ENCODE peak calls at places on chromosome 1, in eight cellular contexts. B, H, D, S, F, O, Z and Q are unnamed samples.

GRCh38 chr1:94745742-94746141 is 74.4 kb upstream of the SLC44A3 start:
- DNase-seq in B (no peak), H (no peak), D (no peak), S (no peak), F (no peak), O (no peak), Z (no peak), Q (no peak)

GRCh38 chr1:87291107-87291506 is 37.6 kb upstream of the LMO4 start:
- DNase-seq in B (peak; percentile 38), H (peak; percentile 44), D (no peak), S (no peak), F (no peak), O (no peak), Z (no peak), Q (no peak)

GRCh38 chr1:117237701-117238413 is 27.1 kb upstream of the VTCN1 start:
- DNase-seq in B (no peak), H (no peak), D (peak; percentile 40), S (no peak), F (no peak), O (peak; percentile 9), Z (no peak), Q (no peak)

GRCh38 chr1:204677864-204678263 is 7.7 kb downstream of the LRRN2 start:
- DNase-seq in B (no peak), H (no peak), D (no peak), S (no peak), F (no peak), O (no peak), Z (no peak), Q (no peak)

GRCh38 chr1:77370588-77371306 is 88.9 kb downstream of the AK5 start:
- DNase-seq in B (peak; percentile 84), H (peak; percentile 80), D (peak; percentile 58), S (no peak), F (no peak), O (peak; percentile 94), Z (no peak), Q (no peak)

GRCh38 chr1:158101455-158101854 is 79.2 kb upstream of the CD1D start:
- DNase-seq in B (no peak), H (no peak), D (no peak), S (no peak), F (no peak), O (no peak), Z (no peak), Q (no peak)

GRCh38 chr1:228085287-228085926 is 2.9 kb downstream of the ARF1 start:
- DNase-seq in B (peak; percentile 88), H (peak; percentile 40), D (peak; percentile 57), S (no peak), F (no peak), O (peak; percentile 83), Z (no peak), Q (no peak)

GRCh38 chr1:232305020-232305419 is 324.9 kb downstream of the SIPA1L2 start:
- DNase-seq in B (no peak), H (no peak), D (no peak), S (no peak), F (no peak), O (no peak), Z (no peak), Q (no peak)

GRCh38 chr1:159946242-159947187 is 1.1 kb upstream of the IGSF9 start:
- DNase-seq in B (peak; percentile 19), H (no peak), D (no peak), S (no peak), F (no peak), O (no peak), Z (no peak), Q (no peak)

GRCh38 chr1:200867018-200867811 is 5.6 kb upstream of the GPR25 start:
- DNase-seq in B (peak; percentile 39), H (no peak), D (no peak), S (no peak), F (no peak), O (peak; percentile 21), Z (no peak), Q (peak; percentile 25)

GRCh38 chr1:200857804-200858203 is 15.0 kb upstream of the GPR25 start:
- DNase-seq in B (no peak), H (no peak), D (no peak), S (no peak), F (no peak), O (peak; percentile 13), Z (no peak), Q (no peak)

GRCh38 chr1:200866521-200866920 is 6.3 kb upstream of the GPR25 start:
- DNase-seq in B (peak; percentile 58), H (no peak), D (no peak), S (no peak), F (no peak), O (peak; percentile 15), Z (peak; percentile 82), Q (peak; percentile 80)

GRCh38 chr1:200861937-200862647 is 10.7 kb upstream of the GPR25 start:
- DNase-seq in B (no peak), H (no peak), D (no peak), S (no peak), F (no peak), O (no peak), Z (peak; percentile 40), Q (peak; percentile 38)

GRCh38 chr1:200862713-200863415 is 9.9 kb upstream of the GPR25 start:
- DNase-seq in B (peak; percentile 23), H (no peak), D (no peak), S (no peak), F (no peak), O (no peak), Z (no peak), Q (no peak)
- TF ChIP-seq CTCF in B (no peak), H (no peak), D (no peak), S (no peak), F (no peak), O (no peak), Z (no peak), Q (no peak)

DNA sequence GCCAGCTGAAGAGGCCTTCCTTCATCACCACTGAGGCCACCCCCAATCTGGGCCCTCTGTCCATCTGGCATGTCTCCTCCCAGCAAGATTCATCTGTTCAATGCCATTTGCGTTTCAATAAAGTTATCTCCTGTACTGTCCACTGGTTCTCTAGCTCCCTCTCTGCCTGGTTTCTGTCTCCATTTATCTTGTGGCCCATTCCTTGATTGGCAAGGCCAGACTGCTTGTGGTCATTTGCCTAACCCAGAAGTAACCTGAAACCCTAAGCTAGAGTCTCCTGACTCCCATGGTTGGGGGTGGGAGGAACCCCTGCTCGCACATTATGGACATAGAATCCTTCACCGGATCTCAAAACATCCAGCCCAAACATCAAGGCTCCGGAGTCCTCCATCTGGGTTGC is 2.1 kb upstream of the IPO9 start:
- DNase-seq in B (peak; percentile 71), H (no peak), D (peak; percentile 14), S (no peak), F (no peak), O (peak; percentile 47), Z (no peak), Q (no peak)
- TF ChIP-seq CTCF in B (no peak), H (no peak), D (no peak), S (no peak), F (no peak), O (no peak), Z (no peak), Q (no peak)

DNA sequence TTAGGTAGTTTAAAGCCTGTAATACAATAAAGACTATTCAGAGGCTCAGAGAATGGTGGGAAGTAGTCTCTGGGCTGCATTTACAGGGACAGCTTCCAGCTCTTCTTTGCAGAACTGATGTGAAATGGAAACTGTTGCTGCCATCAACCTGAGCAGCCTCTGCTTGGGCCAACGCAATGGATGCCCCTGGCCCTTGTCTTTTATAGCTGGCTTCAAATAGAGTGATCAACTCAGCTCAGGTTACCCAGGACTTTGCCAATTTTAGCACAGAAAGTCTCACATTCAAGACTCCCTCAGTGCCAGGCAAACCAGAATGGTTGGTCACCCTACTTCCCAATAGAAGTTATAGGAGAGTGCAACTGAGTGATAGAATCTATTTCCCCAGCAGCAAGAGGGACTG is 18.1 kb upstream of the GALNT2 start:
- DNase-seq in B (no peak), H (no peak), D (no peak), S (no peak), F (no peak), O (no peak), Z (no peak), Q (no peak)
- TF ChIP-seq CTCF in B (no peak), H (no peak), D (no peak), S (no peak), F (no peak), O (no peak), Z (no peak), Q (no peak)

GRCh38 chr1:27584453-27584852 is 19.5 kb downstream of the AHDC1 start:
- DNase-seq in B (no peak), H (no peak), D (no peak), S (no peak), F (no peak), O (no peak), Z (no peak), Q (no peak)

GRCh38 chr1:27583479-27583878 is 20.5 kb downstream of the AHDC1 start:
- DNase-seq in B (no peak), H (no peak), D (no peak), S (no peak), F (no peak), O (no peak), Z (no peak), Q (no peak)

GRCh38 chr1:27585684-27586083 is 18.3 kb downstream of the AHDC1 start:
- DNase-seq in B (no peak), H (no peak), D (no peak), S (no peak), F (no peak), O (no peak), Z (no peak), Q (no peak)

GRCh38 chr1:27577504-27578188 is 26.3 kb downstream of the AHDC1 start:
- DNase-seq in B (peak; percentile 44), H (no peak), D (no peak), S (no peak), F (no peak), O (peak; percentile 28), Z (no peak), Q (no peak)

DNA sequence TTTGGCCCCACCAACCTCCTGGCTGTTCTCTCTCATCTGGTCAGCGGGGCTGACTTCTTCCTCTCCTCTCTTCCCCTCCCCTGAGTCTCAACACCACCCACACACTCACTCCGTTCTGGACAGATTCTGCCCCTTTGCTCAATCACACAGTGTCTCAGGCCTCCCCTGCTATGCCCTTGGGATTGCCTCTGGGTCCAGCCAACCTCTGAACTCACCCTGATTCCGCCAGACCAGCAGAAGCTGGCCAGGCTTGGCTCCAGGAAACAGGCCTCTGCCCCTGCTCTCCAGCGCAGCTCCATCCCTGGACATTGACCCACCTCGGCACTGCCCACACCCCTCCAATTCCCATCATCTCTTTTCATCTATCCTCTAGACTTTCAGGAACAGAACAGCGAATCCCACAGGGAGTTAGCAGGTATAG is 22.1 kb downstream of the AHDC1 start:
- DNase-seq in B (peak; percentile 45), H (no peak), D (no peak), S (no peak), F (no peak), O (no peak), Z (no peak), Q (no peak)
- TF ChIP-seq CTCF in B (no peak), H (no peak), D (no peak), S (no peak), F (no peak), O (no peak), Z (no peak), Q (no peak)

DNA sequence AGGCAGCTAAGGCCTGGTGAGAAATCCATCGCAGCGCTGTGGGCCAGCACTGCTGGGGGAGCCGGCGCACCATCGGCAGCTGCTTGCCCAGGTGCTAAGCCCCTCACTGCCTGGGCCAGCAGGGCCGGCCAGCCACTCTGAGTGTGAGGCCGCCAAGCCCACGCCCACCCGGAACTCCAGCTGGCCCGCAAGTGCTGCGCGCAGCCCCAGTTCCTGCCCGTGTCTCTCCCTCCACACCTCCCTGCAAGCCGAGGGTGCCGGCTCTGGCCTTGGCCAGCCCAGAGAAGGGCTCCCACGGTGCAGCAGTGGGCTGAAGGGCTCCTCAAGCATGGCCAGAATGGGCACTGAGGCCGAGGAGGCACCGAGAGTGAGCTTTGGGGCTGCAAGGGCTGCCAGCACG is 64.4 kb downstream of the EBNA1BP2 start:
- DNase-seq in B (no peak), H (no peak), D (no peak), S (no peak), F (no peak), O (no peak), Z (no peak), Q (no peak)
- TF ChIP-seq CTCF in B (no peak), H (no peak), D (no peak), S (no peak), F (no peak), O (no peak), Z (no peak), Q (no peak)